ENCODE peak calls at places on chromosomes 12 and 14, in four cellular contexts. One of them, this sample, is unnamed.

GRCh38 chr14:55731881-55732498 is 152.0 kb downstream of the KTN1 start:
- DNase-seq in heart left ventricle: no peak
- DNase-seq in AG04450: no peak
- DNase-seq in GM23248: peak
- DNase-seq in this sample: no peak

GRCh38 chr12:102950107-102950949 is 7.1 kb upstream of the ASCL1 start:
- DNase-seq in heart left ventricle: no peak
- DNase-seq in AG04450: no peak
- DNase-seq in GM23248: peak
- DNase-seq in this sample: no peak

GRCh38 chr12:107670999-107671643 is 14.5 kb upstream of the PWP1 start:
- DNase-seq in AG04450: no peak
- DNase-seq in heart left ventricle: no peak
- DNase-seq in GM23248: peak
- DNase-seq in this sample: no peak

GRCh38 chr12:50600364-50600763 is 95.6 kb downstream of the DIP2B start:
- DNase-seq in GM23248: no peak
- DNase-seq in AG04450: no peak
- DNase-seq in heart left ventricle: no peak
- DNase-seq in this sample: no peak

GRCh38 chr12:98745578-98746391 is 100.7 kb downstream of the APAF1 start:
- DNase-seq in heart left ventricle: no peak
- DNase-seq in AG04450: no peak
- DNase-seq in GM23248: peak
- DNase-seq in this sample: no peak

GRCh38 chr12:68510394-68510793 is 100.3 kb upstream of the RAP1B start:
- DNase-seq in AG04450: no peak
- DNase-seq in heart left ventricle: no peak
- DNase-seq in GM23248: no peak
- DNase-seq in this sample: no peak

GRCh38 chr12:65620026-65620425 is 204.3 kb upstream of the HMGA2 start:
- DNase-seq in heart left ventricle: no peak
- DNase-seq in GM23248: no peak
- DNase-seq in AG04450: no peak
- DNase-seq in this sample: no peak

GRCh38 chr14:104786091-104786586 is 9.4 kb downstream of the AKT1 start:
- DNase-seq in AG04450: no peak
- DNase-seq in GM23248: no peak
- DNase-seq in heart left ventricle: no peak
- DNase-seq in this sample: peak

GRCh38 chr14:74179775-74180354 is 59.4 kb upstream of the VSX2 start:
- DNase-seq in heart left ventricle: no peak
- DNase-seq in AG04450: no peak
- DNase-seq in GM23248: no peak
- DNase-seq in this sample: no peak

GRCh38 chr12:12507121-12507520 is 55.5 kb downstream of the DUSP16 start:
- DNase-seq in heart left ventricle: no peak
- DNase-seq in AG04450: no peak
- DNase-seq in GM23248: no peak
- DNase-seq in this sample: no peak

GRCh38 chr12:110647669-110648068 is 33.7 kb downstream of the TCTN1 start:
- DNase-seq in AG04450: no peak
- DNase-seq in heart left ventricle: no peak
- DNase-seq in GM23248: no peak
- DNase-seq in this sample: no peak

GRCh38 chr12:46608431-46609280 is 217.1 kb downstream of the SLC38A4 start:
- DNase-seq in AG04450: no peak
- DNase-seq in GM23248: peak
- DNase-seq in heart left ventricle: no peak
- DNase-seq in this sample: no peak

GRCh38 chr14:78254911-78255431 is 84.8 kb downstream of the NRXN3 start:
- DNase-seq in AG04450: no peak
- DNase-seq in GM23248: peak
- DNase-seq in heart left ventricle: no peak
- DNase-seq in this sample: no peak

GRCh38 chr12:123393747-123394146 is 9.8 kb downstream of the KMT5A start:
- DNase-seq in heart left ventricle: no peak
- DNase-seq in GM23248: peak
- DNase-seq in AG04450: no peak
- DNase-seq in this sample: no peak

GRCh38 chr14:100048786-100049185 is 16.4 kb upstream of the EVL start:
- DNase-seq in GM23248: peak
- DNase-seq in AG04450: no peak
- DNase-seq in heart left ventricle: no peak
- DNase-seq in this sample: no peak
- H3K27ac ChIP-seq in GM23248: peak
- H3K27ac ChIP-seq in AG04450: no peak
- H3K27ac ChIP-seq in heart left ventricle: no peak
- H3K27ac ChIP-seq in this sample: no peak

GRCh38 chr12:44155349-44155748 is 319.5 kb downstream of the TMEM117 start:
- DNase-seq in heart left ventricle: no peak
- DNase-seq in AG04450: no peak
- DNase-seq in GM23248: no peak
- DNase-seq in this sample: no peak
- H3K27ac ChIP-seq in heart left ventricle: no peak
- H3K27ac ChIP-seq in AG04450: no peak
- H3K27ac ChIP-seq in GM23248: no peak
- H3K27ac ChIP-seq in this sample: no peak

DNA sequence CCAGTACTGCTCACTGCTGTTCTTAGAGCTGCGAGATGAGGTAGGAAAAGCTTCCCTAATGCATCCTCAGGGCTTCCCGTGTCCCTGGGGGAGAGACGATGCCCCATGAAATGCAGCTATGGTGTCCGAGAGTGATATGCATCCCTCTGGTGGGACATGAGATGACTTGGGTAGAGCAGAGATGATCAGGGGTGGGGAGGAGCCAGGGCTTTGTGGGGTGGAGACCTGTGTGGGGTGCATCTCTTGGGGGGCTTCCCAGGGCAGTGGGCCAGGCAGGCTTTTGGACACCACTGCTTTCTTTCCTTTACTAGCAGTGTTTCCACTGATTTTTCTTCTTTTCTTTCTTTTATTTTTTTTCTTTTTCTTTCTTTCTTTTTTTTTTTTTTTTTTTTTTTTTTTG is 147.3 kb downstream of the ADGRD1 start:
- DNase-seq in AG04450: no peak
- DNase-seq in GM23248: no peak
- DNase-seq in heart left ventricle: no peak
- DNase-seq in this sample: no peak
- H3K27ac ChIP-seq in AG04450: no peak
- H3K27ac ChIP-seq in GM23248: no peak
- H3K27ac ChIP-seq in heart left ventricle: no peak
- H3K27ac ChIP-seq in this sample: no peak

GRCh38 chr12:23694920-23695319 is 254.6 kb downstream of the SOX5 start:
- DNase-seq in heart left ventricle: no peak
- DNase-seq in AG04450: no peak
- DNase-seq in GM23248: no peak
- DNase-seq in this sample: no peak

GRCh38 chr12:23694307-23694706 is 255.2 kb downstream of the SOX5 start:
- DNase-seq in heart left ventricle: no peak
- DNase-seq in GM23248: no peak
- DNase-seq in AG04450: no peak
- DNase-seq in this sample: no peak

GRCh38 chr12:23699031-23699430 is 250.4 kb downstream of the SOX5 start:
- DNase-seq in AG04450: no peak
- DNase-seq in GM23248: no peak
- DNase-seq in heart left ventricle: no peak
- DNase-seq in this sample: no peak
- H3K27ac ChIP-seq in AG04450: no peak
- H3K27ac ChIP-seq in GM23248: no peak
- H3K27ac ChIP-seq in heart left ventricle: no peak
- H3K27ac ChIP-seq in this sample: no peak

GRCh38 chr12:53622724-53623123 is 3.5 kb downstream of the ATF7 start:
- DNase-seq in GM23248: no peak
- DNase-seq in AG04450: no peak
- DNase-seq in heart left ventricle: no peak
- DNase-seq in this sample: no peak

GRCh38 chr12:53623526-53623925 is 2.7 kb downstream of the ATF7 start:
- DNase-seq in AG04450: peak
- DNase-seq in GM23248: peak
- DNase-seq in heart left ventricle: no peak
- DNase-seq in this sample: no peak

GRCh38 chr12:53624956-53625355 is 1.2 kb downstream of the ATF7 start:
- DNase-seq in GM23248: peak
- DNase-seq in heart left ventricle: no peak
- DNase-seq in AG04450: no peak
- DNase-seq in this sample: no peak

GRCh38 chr12:53624453-53624852 is 1.7 kb downstream of the ATF7 start:
- DNase-seq in GM23248: peak
- DNase-seq in heart left ventricle: no peak
- DNase-seq in AG04450: peak
- DNase-seq in this sample: no peak

GRCh38 chr12:53623986-53624385 is 2.2 kb downstream of the ATF7 start:
- DNase-seq in AG04450: no peak
- DNase-seq in GM23248: peak
- DNase-seq in heart left ventricle: no peak
- DNase-seq in this sample: no peak
- H3K27ac ChIP-seq in AG04450: no peak
- H3K27ac ChIP-seq in GM23248: peak
- H3K27ac ChIP-seq in heart left ventricle: peak
- H3K27ac ChIP-seq in this sample: peak

GRCh38 chr14:43359317-43359716 is 1147.8 kb downstream of the FSCB start:
- DNase-seq in AG04450: no peak
- DNase-seq in GM23248: no peak
- DNase-seq in heart left ventricle: no peak
- DNase-seq in this sample: no peak

GRCh38 chr14:43356382-43356781 is 1150.7 kb downstream of the FSCB start:
- DNase-seq in heart left ventricle: no peak
- DNase-seq in GM23248: no peak
- DNase-seq in AG04450: no peak
- DNase-seq in this sample: no peak

GRCh38 chr14:43361766-43362165 is 1145.3 kb downstream of the FSCB start:
- DNase-seq in GM23248: no peak
- DNase-seq in AG04450: no peak
- DNase-seq in heart left ventricle: no peak
- DNase-seq in this sample: no peak

GRCh38 chr14:43356984-43357545 is 1150.0 kb downstream of the FSCB start:
- DNase-seq in heart left ventricle: no peak
- DNase-seq in GM23248: no peak
- DNase-seq in AG04450: no peak
- DNase-seq in this sample: no peak

GRCh38 chr14:43360239-43360638 is 1146.8 kb downstream of the FSCB start:
- DNase-seq in heart left ventricle: no peak
- DNase-seq in GM23248: no peak
- DNase-seq in AG04450: no peak
- DNase-seq in this sample: no peak
- H3K27ac ChIP-seq in heart left ventricle: no peak
- H3K27ac ChIP-seq in GM23248: no peak
- H3K27ac ChIP-seq in AG04450: no peak
- H3K27ac ChIP-seq in this sample: no peak

This sample was measured in substantia nigra.